ENCODE peak calls at places on chromosomes 16 and 17, in seven cellular contexts. U, J, R, B, D, C and H are unnamed samples.

GRCh38 chr17:44223574-44224046 is 4.1 kb upstream of the UBTF start:
- DNase-seq in U (peak; percentile 50), J (peak; percentile 96), R (no peak), B (peak; percentile 89), D (peak; percentile 57), C (no peak), H (no peak)

GRCh38 chr17:49667854-49668253 is 10.0 kb downstream of the SPOP start:
- DNase-seq in U (no peak), J (no peak), R (no peak), B (no peak), D (no peak), C (no peak), H (no peak)

GRCh38 chr17:72381597-72382397 is 261.0 kb downstream of the SOX9 start:
- DNase-seq in U (no peak), J (no peak), R (no peak), B (no peak), D (no peak), C (no peak), H (no peak)

GRCh38 chr16:53058441-53058840 is 3.6 kb downstream of the CHD9 start:
- DNase-seq in U (no peak), J (no peak), R (no peak), B (no peak), D (no peak), C (peak; percentile 38), H (no peak)

GRCh38 chr16:86673090-86673955 is 95.0 kb downstream of the FOXL1 start:
- DNase-seq in U (no peak), J (no peak), R (no peak), B (no peak), D (no peak), C (no peak), H (no peak)

GRCh38 chr17:75691371-75692290 is 24.5 kb downstream of the SAP30BP start:
- DNase-seq in U (peak; percentile 90), J (no peak), R (no peak), B (no peak), D (no peak), C (no peak), H (no peak)

GRCh38 chr16:81551141-81551808 is 106.7 kb downstream of the CMIP start:
- DNase-seq in U (peak; percentile 46), J (no peak), R (peak; percentile 83), B (no peak), D (no peak), C (no peak), H (no peak)

GRCh38 chr17:61717352-61717751 is 126.3 kb upstream of the NACA2 start:
- DNase-seq in U (no peak), J (no peak), R (no peak), B (no peak), D (no peak), C (no peak), H (no peak)

GRCh38 chr17:27384261-27384701 is 72.0 kb upstream of the KSR1 start:
- DNase-seq in U (peak; percentile 96), J (peak; percentile 91), R (peak; percentile 71), B (peak; percentile 82), D (no peak), C (peak; percentile 56), H (no peak)

GRCh38 chr17:333626-334396 is 18.8 kb downstream of the RPH3AL start:
- DNase-seq in U (peak; percentile 12), J (peak; percentile 95), R (peak; percentile 32), B (peak; percentile 19), D (peak; percentile 58), C (peak; percentile 72), H (peak; percentile 94)

GRCh38 chr16:53041196-53041977 is 11.3 kb downstream of the CHD9NB start:
- DNase-seq in U (peak; percentile 44), J (no peak), R (no peak), B (peak; percentile 30), D (no peak), C (peak; percentile 42), H (peak; percentile 73)

GRCh38 chr17:70074236-70074830 is 692 bp upstream of the KCNJ16 start:
- DNase-seq in U (no peak), J (no peak), R (no peak), B (no peak), D (no peak), C (no peak), H (no peak)

GRCh38 chr16:79969458-79969857 is 368.9 kb upstream of the MAF start:
- DNase-seq in U (no peak), J (no peak), R (no peak), B (no peak), D (no peak), C (no peak), H (no peak)

GRCh38 chr17:386145-386876 is 33.7 kb upstream of the RPH3AL start:
- DNase-seq in U (peak; percentile 13), J (peak; percentile 84), R (peak; percentile 12), B (no peak), D (peak; percentile 87), C (no peak), H (peak; percentile 82)

GRCh38 chr17:17108681-17109049 is 66.4 kb downstream of the MPRIP start:
- DNase-seq in U (no peak), J (peak; percentile 41), R (no peak), B (peak; percentile 74), D (peak; percentile 65), C (no peak), H (no peak)

GRCh38 chr17:2455956-2456355 is 55.1 kb upstream of the MNT start:
- DNase-seq in U (no peak), J (no peak), R (no peak), B (no peak), D (no peak), C (no peak), H (no peak)

GRCh38 chr17:19579192-19579668 is 45.6 kb downstream of the SLC47A1 start:
- DNase-seq in U (no peak), J (peak; percentile 40), R (no peak), B (no peak), D (no peak), C (no peak), H (no peak)

GRCh38 chr17:60594747-60595146 is 5.2 kb upstream of the PPM1D start:
- DNase-seq in U (no peak), J (no peak), R (no peak), B (no peak), D (no peak), C (no peak), H (no peak)

GRCh38 chr17:40810505-40810904 is 10.7 kb upstream of the KRT28 start:
- DNase-seq in U (peak; percentile 31), J (no peak), R (no peak), B (no peak), D (no peak), C (no peak), H (no peak)

GRCh38 chr17:67624886-67625656 is 92.7 kb upstream of the NOL11 start:
- DNase-seq in U (no peak), J (no peak), R (no peak), B (no peak), D (no peak), C (no peak), H (no peak)

GRCh38 chr17:47961406-47961805 is 3.7 kb upstream of the PRR15L start:
- DNase-seq in U (no peak), J (no peak), R (no peak), B (no peak), D (no peak), C (no peak), H (no peak)

GRCh38 chr17:57649731-57650484 is 95.2 kb downstream of the CCDC182 start:
- DNase-seq in U (peak; percentile 79), J (no peak), R (peak; percentile 52), B (peak; percentile 31), D (no peak), C (no peak), H (no peak)

GRCh38 chr16:29804455-29805231 is 1.7 kb upstream of the MAZ start:
- DNase-seq in U (peak; percentile 31), J (peak; percentile 74), R (no peak), B (peak; percentile 33), D (peak; percentile 59), C (no peak), H (no peak)

GRCh38 chr16:54135361-54136275 is 151.0 kb downstream of the IRX3 start:
- DNase-seq in U (peak; percentile 63), J (no peak), R (peak; percentile 40), B (peak; percentile 9), D (no peak), C (no peak), H (no peak)

GRCh38 chr16:13244770-13245169 is 343.4 kb downstream of the SHISA9 start:
- DNase-seq in U (no peak), J (no peak), R (no peak), B (no peak), D (no peak), C (no peak), H (no peak)

GRCh38 chr17:42484304-42484703 is 25.6 kb downstream of the ATP6V0A1 start:
- DNase-seq in U (no peak), J (no peak), R (no peak), B (no peak), D (peak; percentile 58), C (no peak), H (no peak)

GRCh38 chr16:53080345-53081031 is 25.7 kb downstream of the CHD9 start:
- DNase-seq in U (peak; percentile 83), J (peak; percentile 82), R (peak; percentile 83), B (peak; percentile 89), D (peak; percentile 36), C (no peak), H (peak; percentile 85)

GRCh38 chr17:61389670-61390478 is 9.8 kb upstream of the TBX2 start:
- DNase-seq in U (no peak), J (no peak), R (no peak), B (peak; percentile 68), D (peak; percentile 55), C (no peak), H (no peak)

GRCh38 chr17:45221081-45221996 is at the start of gene FMNL1:
- DNase-seq in U (no peak), J (peak; percentile 36), R (no peak), B (no peak), D (peak; percentile 59), C (no peak), H (no peak)

GRCh38 chr17:80611831-80612230 is 67.2 kb downstream of the RPTOR start:
- DNase-seq in U (no peak), J (no peak), R (no peak), B (no peak), D (no peak), C (no peak), H (no peak)
- H3K4me3 ChIP-seq in U (no peak overlapping the region), J (no peak overlapping the region), R (no peak overlapping the region), B (no peak overlapping the region), D (no peak overlapping the region), C (no peak overlapping the region), H (no peak overlapping the region)

DNA sequence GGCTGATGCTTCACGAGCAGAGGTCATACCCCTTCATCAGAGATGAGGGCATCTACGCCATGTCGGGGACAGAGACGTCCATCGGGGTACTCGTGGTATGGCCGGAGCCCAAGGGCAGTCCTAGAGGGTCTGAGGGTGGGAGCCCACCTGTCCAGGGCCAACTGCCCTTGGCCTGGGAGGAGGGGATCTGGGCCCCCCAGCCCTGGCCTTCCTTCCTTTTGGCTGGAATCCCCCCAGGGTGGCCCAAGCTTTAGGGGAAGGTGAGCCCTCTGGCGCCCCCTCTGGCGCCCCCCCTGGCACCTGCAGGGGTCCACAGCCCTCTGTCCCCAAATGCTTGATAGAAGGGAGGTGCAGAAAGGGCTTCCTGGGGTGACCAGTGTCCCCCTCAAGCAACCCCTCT is 69.3 kb downstream of the SCNN1B start:
- DNase-seq in U (no peak), J (no peak), R (no peak), B (no peak), D (no peak), C (no peak), H (no peak)
- TF ChIP-seq CTCF in U (no peak), J (no peak), R (no peak), B (no peak), D (no peak), C (no peak), H (no peak)

GRCh38 chr16:568401-569258 is 1.1 kb upstream of the PIGQ start:
- DNase-seq in U (no peak), J (no peak), R (no peak), B (no peak), D (peak; percentile 58), C (no peak), H (no peak)
- H3K4me3 ChIP-seq in U (no peak overlapping the region), J (no peak overlapping the region), R (no peak overlapping the region), B (no peak overlapping the region), D (no peak overlapping the region), C (peak overlapping the region; percentile 89), H (no peak overlapping the region)

GRCh38 chr17:4818276-4818675 is 11.3 kb downstream of the PLD2 start:
- DNase-seq in U (no peak), J (no peak), R (no peak), B (no peak), D (no peak), C (no peak), H (no peak)
- TF ChIP-seq CTCF in U (no peak), J (no peak), R (no peak), B (no peak), D (no peak), C (no peak), H (no peak)